ENCODE peak calls at places on chromosomes 2 and 18, in four cellular contexts. J is HepG2, R is K562, N is GM12878. L is an unnamed sample.

GRCh38 chr2:33126973-33127372 is 180.2 kb downstream of the LTBP1 start:
- DNase-seq in R (no peak), N (no peak), J (no peak), L (no peak)

GRCh38 chr18:51523671-51524070 is 326.2 kb upstream of the MEX3C start:
- DNase-seq in J (no peak), R (no peak), N (no peak), L (no peak)

GRCh38 chr18:62937065-62937464 is 221.7 kb downstream of the PHLPP1 start:
- DNase-seq in J (no peak), N (no peak), R (no peak), L (no peak)

GRCh38 chr2:241666627-241667400 is 19.8 kb downstream of the DTYMK start:
- DNase-seq in J (no peak), N (no peak), R (no peak), L (no peak)

GRCh38 chr2:72999729-73000725 is 71.5 kb downstream of the SFXN5 start:
- DNase-seq in J (no peak), N (no peak), R (no peak), L (no peak)

GRCh38 chr2:105102963-105103421 is 65.1 kb downstream of the MRPS9 start:
- DNase-seq in N (no peak), R (no peak), J (peak), L (peak)

GRCh38 chr18:832085-832681 is 20.1 kb upstream of the YES1 start:
- DNase-seq in J (peak), R (peak), N (no peak), L (peak)

GRCh38 chr2:98948956-98949739 is 13.1 kb upstream of the CRACDL start:
- DNase-seq in J (no peak), R (no peak), N (no peak), L (no peak)

GRCh38 chr2:12819098-12819465 is 102.3 kb downstream of the TRIB2 start:
- DNase-seq in R (no peak), J (no peak), N (no peak), L (no peak)

GRCh38 chr2:200860092-200860795 is 4.2 kb downstream of the CLK1 start:
- DNase-seq in R (no peak), J (no peak), N (no peak), L (no peak)

GRCh38 chr2:214706986-214707385 is 102.5 kb downstream of the BARD1 start:
- DNase-seq in R (no peak), N (no peak), J (no peak), L (no peak)

GRCh38 chr2:10812362-10813084 is at the start of gene PDIA6:
- DNase-seq in R (peak), J (peak), N (peak), L (peak)

GRCh38 chr18:40234217-40234616 is 1720.8 kb upstream of the PIK3C3 start:
- DNase-seq in J (no peak), R (no peak), N (no peak), L (no peak)

GRCh38 chr2:86337235-86338099 is at the start of gene REEP1:
- DNase-seq in J (no peak), R (no peak), N (no peak), L (peak)

GRCh38 chr2:9761547-9761946 is 81.7 kb upstream of the TAF1B start:
- DNase-seq in J (no peak), N (no peak), R (no peak), L (no peak)

GRCh38 chr18:78875268-78875997 is 104.2 kb upstream of the SALL3 start:
- DNase-seq in J (peak), N (no peak), R (peak), L (peak)

GRCh38 chr2:145792745-145793144 is 1272.8 kb upstream of the ZEB2 start:
- DNase-seq in N (no peak), R (no peak), J (no peak), L (no peak)

GRCh38 chr18:28808373-28808772 is 631.4 kb upstream of the CDH2 start:
- DNase-seq in J (no peak), R (no peak), N (no peak), L (no peak)

GRCh38 chr2:129233751-129234406 is 745.6 kb upstream of the RAB6C start:
- DNase-seq in J (no peak), R (no peak), N (no peak), L (no peak)

GRCh38 chr18:45221363-45221762 is 393.9 kb upstream of the SLC14A2 start:
- DNase-seq in R (no peak), N (no peak), J (no peak), L (no peak)

GRCh38 chr2:206361407-206362045 is 81.8 kb upstream of the ADAM23 start:
- DNase-seq in N (no peak), J (no peak), R (no peak), L (no peak)

GRCh38 chr2:32825291-32825712 is 121.5 kb upstream of the LTBP1 start:
- DNase-seq in R (no peak), J (no peak), N (no peak), L (no peak)

GRCh38 chr2:234587341-234588053 is 90.6 kb upstream of the ARL4C start:
- DNase-seq in J (no peak), R (no peak), N (no peak), L (no peak)

GRCh38 chr18:38368246-38368645 is 802.6 kb upstream of the CELF4 start:
- DNase-seq in R (no peak), N (no peak), J (no peak), L (no peak)

GRCh38 chr2:162300271-162300670 is 18.2 kb downstream of the IFIH1 start:
- DNase-seq in R (no peak), J (no peak), N (no peak), L (no peak)

GRCh38 chr18:48834421-48835011 is 116.2 kb downstream of the SMAD7 start:
- DNase-seq in N (peak), J (no peak), R (no peak), L (peak)

GRCh38 chr2:20182241-20182931 is 42.5 kb downstream of the SDC1 start:
- DNase-seq in R (peak), J (no peak), N (no peak), L (no peak)

GRCh38 chr18:8798996-8799395 is 93.6 kb downstream of the MTCL1 start:
- DNase-seq in N (no peak), J (no peak), R (no peak), L (no peak)

GRCh38 chr2:23361185-23361584 is 23.8 kb upstream of the KLHL29 start:
- DNase-seq in J (no peak), R (no peak), N (no peak), L (no peak)

GRCh38 chr2:127049927-127050802 is 56.8 kb downstream of the BIN1 start:
- DNase-seq in N (no peak), R (peak), J (peak), L (peak)

GRCh38 chr18:54835944-54836343 is 7.7 kb downstream of the RAB27B start:
- DNase-seq in R (no peak), J (no peak), N (no peak), L (no peak)

GRCh38 chr2:16226942-16227664 is 286.8 kb downstream of the MYCN start:
- DNase-seq in R (no peak), N (no peak), J (no peak), L (no peak)

GRCh38 chr2:206424134-206424533 is 19.2 kb upstream of the ADAM23 start:
- DNase-seq in J (no peak), R (no peak), N (no peak), L (no peak)

DNA sequence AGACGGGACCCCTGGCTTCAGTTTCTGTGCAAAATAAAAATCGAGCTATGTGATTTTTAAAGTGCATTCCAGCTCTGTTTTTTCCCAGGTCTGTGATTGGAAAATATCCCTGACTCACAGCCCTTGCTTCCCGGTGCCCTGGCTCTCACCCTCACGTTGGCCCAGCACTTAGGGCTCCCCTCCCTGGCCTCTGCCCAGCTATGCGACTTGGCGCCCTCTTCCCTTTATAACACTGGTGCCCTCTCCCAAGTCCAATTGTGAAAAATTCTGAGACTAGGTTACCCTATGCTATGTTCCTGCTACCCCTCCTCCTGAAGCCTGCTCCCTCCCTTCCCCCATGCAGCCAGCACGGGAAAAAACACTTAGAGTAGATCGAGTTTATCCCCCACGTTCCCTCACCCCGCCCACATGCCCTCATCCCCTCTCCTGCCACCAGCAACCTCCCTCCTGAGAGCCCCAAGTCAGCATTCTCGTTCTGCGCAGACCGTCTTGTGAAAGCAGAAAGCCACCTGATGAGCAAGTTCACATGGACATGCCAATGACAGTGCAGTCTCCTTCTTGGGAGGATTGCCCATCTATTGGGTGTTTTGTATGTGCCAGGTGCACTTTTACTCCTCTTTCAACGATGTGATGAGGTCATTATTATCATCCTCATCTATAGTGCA is 228.8 kb downstream of the VAPA start:
- DNase-seq in J (no peak), R (no peak), N (no peak), L (no peak)
- TF ChIP-seq NR2C2 in J (no peak), R (no peak), N (no peak), L (no peak)

GRCh38 chr2:179096090-179096489 is 46.2 kb upstream of the CCDC141 start:
- DNase-seq in R (no peak), N (peak), J (no peak), L (no peak)
- TF ChIP-seq NR2C2 in R (no peak), N (no peak), J (no peak), L (no peak)

GRCh38 chr2:47904903-47905453 is 1.3 kb downstream of the FBXO11 start:
- DNase-seq in N (no peak), R (peak), J (peak), L (peak)
- TF ChIP-seq NR2C2 in N (no peak), R (no peak), J (no peak), L (no peak)

GRCh38 chr2:191051825-191052778 is 38.1 kb upstream of the STAT1 start:
- DNase-seq in R (peak), N (peak), J (peak), L (no peak)
- TF ChIP-seq NR2C2 in R (no peak), N (no peak), J (no peak), L (no peak)

DNA sequence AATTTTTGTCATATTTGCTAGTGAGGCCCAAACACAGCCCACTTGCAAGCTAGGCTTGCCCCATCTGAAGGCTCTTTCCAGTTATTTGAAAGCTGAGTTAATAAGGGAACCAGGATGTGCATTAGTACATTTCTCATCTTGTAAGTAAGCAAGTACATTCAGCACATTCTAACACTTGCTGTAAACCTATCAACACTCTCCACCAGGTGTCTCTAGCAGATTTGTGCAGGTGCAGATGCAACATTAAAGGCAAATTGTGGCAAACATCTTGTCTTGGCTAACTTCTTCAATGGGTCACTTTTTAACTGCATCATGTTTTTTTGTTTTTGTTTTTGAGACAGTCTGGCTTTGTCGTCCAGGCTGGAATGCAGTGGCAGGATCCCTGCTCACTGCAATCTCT is 25.3 kb upstream of the MFSD6 start:
- DNase-seq in N (peak), J (peak), R (peak), L (no peak)
- TF ChIP-seq NR2C2 in N (no peak), J (no peak), R (no peak), L (no peak)

GRCh38 chr2:28377201-28377816 is 15.3 kb upstream of the FOSL2 start:
- DNase-seq in J (no peak), R (no peak), N (no peak), L (no peak)
- TF ChIP-seq NR2C2 in J (no peak), R (no peak), N (no peak), L (no peak)

GRCh38 chr2:188682864-188683263 is 291.3 kb upstream of the COL3A1 start:
- DNase-seq in N (no peak), J (no peak), R (no peak), L (no peak)
- TF ChIP-seq NR2C2 in N (no peak), J (no peak), R (no peak), L (no peak)

GRCh38 chr18:50193796-50194622 is 938 bp downstream of the MYO5B start:
- DNase-seq in N (no peak), R (no peak), J (no peak), L (peak)
- TF ChIP-seq NR2C2 in N (no peak), R (no peak), J (no peak), L (no peak)

GRCh38 chr2:172281648-172282576 is 145.5 kb upstream of the ITGA6 start:
- DNase-seq in N (no peak), J (no peak), R (no peak), L (no peak)

GRCh38 chr2:172282944-172283343 is 144.4 kb upstream of the ITGA6 start:
- DNase-seq in J (no peak), N (no peak), R (no peak), L (no peak)

GRCh38 chr2:172279214-172279613 is 148.2 kb upstream of the ITGA6 start:
- DNase-seq in N (no peak), J (no peak), R (no peak), L (no peak)

GRCh38 chr2:172279843-172280242 is 147.5 kb upstream of the ITGA6 start:
- DNase-seq in J (no peak), R (no peak), N (no peak), L (no peak)

GRCh38 chr2:172280820-172281454 is 146.4 kb upstream of the ITGA6 start:
- DNase-seq in R (no peak), J (no peak), N (peak), L (no peak)
- TF ChIP-seq NR2C2 in R (no peak), J (no peak), N (no peak), L (no peak)